ENCODE peak calls at places on chromosome 6, in eight cellular contexts. N is hepatocyte, K is astrocyte, R is fibroblast of lung, P is GM23338, X is HCT116, Z is mammary epithelial cell, E is GM23248. W is an unnamed sample.

GRCh38 chr6:11744753-11745152 is 33.9 kb downstream of the ADTRP start:
- DNase-seq in K (peak; percentile 87), E (peak; percentile 77), N (peak; percentile 50), Z (no peak), P (no peak), X (no peak), R (peak; percentile 86), W (peak; percentile 21)

GRCh38 chr6:22146581-22147468 is 150.0 kb downstream of the PRL start:
- DNase-seq in X (no peak), N (no peak), P (no peak), R (peak; percentile 19), K (no peak), E (peak; percentile 45), Z (no peak), W (no peak)

GRCh38 chr6:23319560-23319959 is 750.2 kb downstream of the HDGFL1 start:
- DNase-seq in X (no peak), R (no peak), E (no peak), N (no peak), Z (no peak), P (no peak), K (no peak), W (no peak)

GRCh38 chr6:101853226-101853625 is 459.7 kb downstream of the GRIK2 start:
- DNase-seq in X (no peak), Z (no peak), K (no peak), R (no peak), E (no peak), N (no peak), P (no peak), W (no peak)

GRCh38 chr6:14881399-14881798 is 364.5 kb upstream of the JARID2 start:
- DNase-seq in Z (peak; percentile 60), P (no peak), X (no peak), E (peak; percentile 80), N (no peak), K (peak; percentile 82), R (peak; percentile 85), W (no peak)

GRCh38 chr6:11769244-11769643 is 9.4 kb downstream of the ADTRP start:
- DNase-seq in X (no peak), R (peak; percentile 57), E (peak; percentile 52), K (no peak), P (no peak), Z (peak; percentile 77), N (no peak), W (no peak)

GRCh38 chr6:169850746-169851145 is 99.3 kb downstream of the ERMARD start:
- DNase-seq in K (no peak), X (no peak), E (no peak), R (no peak), N (no peak), Z (no peak), P (no peak), W (no peak)

GRCh38 chr6:33851959-33852358 is 48.2 kb upstream of the MLN start:
- DNase-seq in X (peak; percentile 31), Z (no peak), E (peak; percentile 49), N (peak; percentile 54), K (no peak), R (no peak), P (peak; percentile 87), W (peak; percentile 33)

GRCh38 chr6:7881765-7882500 is 28.7 kb downstream of the TXNDC5 start:
- DNase-seq in Z (peak; percentile 28), R (no peak), P (no peak), K (no peak), E (peak; percentile 30), N (no peak), X (no peak), W (no peak)

GRCh38 chr6:67501738-67502137 is 1133.3 kb upstream of the ADGRB3 start:
- DNase-seq in Z (no peak), P (no peak), N (no peak), E (no peak), X (no peak), K (no peak), R (no peak), W (peak; percentile 12)

DNA sequence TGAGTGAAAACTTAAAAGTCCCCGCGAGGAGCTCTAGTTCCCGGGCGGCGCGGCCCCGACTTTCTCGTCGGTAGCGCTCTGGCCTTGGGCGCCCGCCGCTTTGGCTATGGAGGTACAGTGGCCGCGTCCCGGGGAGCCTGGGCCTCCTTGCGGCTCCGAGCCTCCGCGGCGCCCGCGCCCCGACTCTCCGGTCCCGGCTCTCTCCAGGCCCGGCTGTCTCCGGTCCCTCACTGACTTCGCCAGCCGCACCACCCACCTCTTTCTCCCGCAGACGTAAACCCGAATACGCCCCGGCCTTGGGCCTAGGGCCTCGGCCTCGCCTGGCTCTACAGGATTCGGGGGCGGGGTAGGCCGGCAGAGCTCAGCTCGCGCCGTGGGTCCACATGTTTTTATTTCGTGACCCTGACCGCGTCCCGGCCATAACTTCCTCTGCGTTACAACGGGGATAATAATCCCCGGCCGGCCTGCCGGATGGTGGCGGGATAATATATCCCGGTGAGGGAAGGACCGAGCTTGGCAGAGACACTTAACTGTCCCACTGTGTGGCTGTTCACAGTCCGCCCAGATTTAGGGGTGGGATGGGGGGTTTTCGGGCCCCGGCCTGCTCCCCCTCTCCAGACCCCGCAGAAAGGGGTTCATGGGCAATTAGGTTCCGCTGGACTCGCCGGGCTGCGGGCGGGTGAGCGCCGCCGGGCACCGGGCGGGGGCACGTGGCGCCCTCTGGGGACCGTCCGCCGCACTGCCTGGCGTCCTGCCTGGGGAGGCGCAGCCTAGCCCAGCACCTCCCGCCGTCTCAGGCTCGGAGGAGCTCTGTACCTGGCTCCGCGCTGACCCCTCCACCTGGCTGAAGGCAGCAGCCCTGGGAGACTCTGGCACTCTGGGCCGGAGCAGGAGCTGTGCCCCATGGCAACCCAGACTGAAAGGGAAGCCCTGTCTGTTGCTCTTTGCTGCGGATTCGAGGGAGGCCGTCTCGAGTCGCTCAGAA is 10.1 kb upstream of the TBX18 start:
- DNase-seq in N (peak; percentile 76), R (no peak), K (no peak), Z (peak; percentile 47), E (peak; percentile 85), P (peak; percentile 86), X (no peak), W (peak; percentile 73)
- TF ChIP-seq EZH2 in N (peak; percentile 91), R (no peak), K (no peak), Z (peak; percentile 87), E (no peak), P (peak; percentile 94), X (no peak), W (no peak)

GRCh38 chr6:17972978-17973622 is 14.3 kb downstream of the KIF13A start:
- DNase-seq in K (no peak), P (no peak), Z (no peak), R (no peak), X (no peak), N (no peak), E (no peak), W (no peak)
- TF ChIP-seq EZH2 in K (no peak), P (no peak), Z (no peak), R (no peak), X (no peak), N (no peak), E (no peak), W (no peak)

GRCh38 chr6:133893324-133893692 is 4.4 kb downstream of the TCF21 start:
- DNase-seq in E (no peak), X (no peak), P (no peak), K (no peak), N (no peak), Z (no peak), R (no peak), W (no peak)
- TF ChIP-seq EZH2 in E (no peak), X (no peak), P (no peak), K (no peak), N (no peak), Z (peak; percentile 67), R (no peak), W (peak; percentile 15)

GRCh38 chr6:88165877-88166492 is at the start of gene CNR1:
- DNase-seq in K (peak; percentile 8), E (peak; percentile 61), N (peak; percentile 79), Z (peak; percentile 10), P (peak; percentile 75), X (no peak), R (peak; percentile 39), W (peak; percentile 45)

GRCh38 chr6:88167625-88167937 is 1.4 kb upstream of the CNR1 start:
- DNase-seq in K (no peak), E (no peak), R (no peak), X (no peak), N (no peak), Z (no peak), P (peak; percentile 6), W (no peak)

GRCh38 chr6:88168362-88168761 is 2.2 kb upstream of the CNR1 start:
- DNase-seq in X (no peak), P (no peak), Z (no peak), N (no peak), K (no peak), R (no peak), E (no peak), W (no peak)

GRCh38 chr6:88166493-88166900 is 350 bp upstream of the CNR1 start:
- DNase-seq in K (no peak), E (no peak), Z (no peak), X (no peak), R (no peak), P (no peak), N (peak; percentile 34), W (no peak)

GRCh38 chr6:88166901-88167624 is 916 bp upstream of the CNR1 start:
- DNase-seq in E (no peak), X (no peak), Z (no peak), K (no peak), N (peak; percentile 51), R (no peak), P (peak; percentile 60), W (no peak)
- TF ChIP-seq EZH2 in E (no peak), X (no peak), Z (no peak), K (peak; percentile 88), N (peak; percentile 35), R (peak; percentile 53), P (no peak), W (peak; percentile 89)

DNA sequence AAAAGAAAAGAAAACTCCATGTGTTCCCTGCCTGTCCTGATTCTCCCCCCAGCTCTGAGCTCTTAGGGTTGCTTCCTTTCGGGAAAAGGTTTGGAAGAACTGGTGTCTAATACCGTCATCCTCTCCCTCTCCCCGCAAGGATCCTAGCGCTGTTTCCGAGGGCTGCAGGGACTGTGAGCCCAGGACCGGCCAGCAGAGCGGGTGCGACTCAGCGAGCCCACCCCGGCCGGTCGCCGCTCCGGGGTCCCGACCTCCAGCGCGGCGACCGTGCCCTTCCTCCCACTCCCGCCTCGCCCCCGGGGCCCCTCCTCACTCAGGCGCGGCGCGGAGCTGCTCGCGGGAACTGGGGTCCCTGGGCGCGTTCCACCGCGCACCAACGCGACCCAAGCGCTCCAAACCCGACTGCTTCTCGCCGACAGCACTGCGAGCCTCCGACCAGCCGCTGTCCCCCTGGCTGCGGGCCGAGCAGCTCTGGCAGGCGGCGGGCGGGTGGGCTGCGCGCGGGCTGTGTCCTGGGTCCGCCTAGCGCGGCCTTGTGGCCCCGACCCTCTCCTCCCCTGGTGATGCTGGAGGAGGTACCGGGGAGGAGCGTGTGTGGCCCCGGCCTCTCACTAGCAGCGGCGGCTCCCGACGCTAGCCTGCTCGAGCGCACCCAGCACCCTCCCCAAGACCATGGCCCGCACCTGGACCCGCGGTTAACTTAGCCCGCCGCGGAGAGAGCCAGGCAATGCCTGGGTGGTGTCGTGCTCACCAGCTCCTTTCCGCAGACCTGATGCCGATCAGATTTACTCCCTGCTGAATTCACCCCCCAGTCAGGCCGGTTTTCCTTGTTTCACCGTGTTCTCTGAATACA is at the start of gene PLA2G7:
- DNase-seq in Z (peak; percentile 57), X (no peak), R (peak; percentile 24), E (peak; percentile 40), N (peak; percentile 32), P (peak; percentile 78), K (peak; percentile 6), W (peak; percentile 5)
- TF ChIP-seq EZH2 in Z (no peak), X (no peak), R (peak; percentile 85), E (peak; percentile 55), N (peak; percentile 56), P (no peak), K (peak; percentile 88), W (peak; percentile 93)